ENCODE peak calls at places on chromosomes 13 and 19, in seven cellular contexts. X is A549; K is breast epithelium; L is CD4-positive, CD25-positive, alpha-beta regulatory T cell; C is naive thymus-derived CD4-positive, alpha-beta T cell; O is psoas muscle; T is fibroblast of lung. I is an unnamed sample.

GRCh38 chr13:57018915-57019314 is 121.8 kb upstream of the PRR20A start:
- DNase-seq in X (no peak), K (no peak), L (no peak), C (no peak), O (no peak), T (no peak), I (no peak)

GRCh38 chr19:47330466-47330869 is 1.5 kb upstream of the C5AR2 start:
- DNase-seq in X (no peak), K (no peak), L (no peak), C (no peak), O (no peak), T (no peak), I (no peak)

GRCh38 chr19:2769218-2769617 is 13.9 kb downstream of the SGTA start:
- DNase-seq in X (no peak), K (no peak), L (no peak), C (no peak), O (no peak), T (no peak), I (no peak)

GRCh38 chr19:54297759-54298305 is 15.1 kb downstream of the LILRA5 start:
- DNase-seq in X (peak), K (peak), L (no peak), C (no peak), O (no peak), T (no peak), I (no peak)

GRCh38 chr13:25375727-25376358 is 4.1 kb downstream of the ATP8A2 start:
- DNase-seq in X (peak), K (no peak), L (no peak), C (peak), O (no peak), T (peak), I (no peak)

GRCh38 chr13:51148952-51149573 is 38.0 kb upstream of the C13orf42 start:
- DNase-seq in X (peak), K (no peak), L (no peak), C (no peak), O (no peak), T (peak), I (no peak)

GRCh38 chr13:106499905-106500304 is 35.6 kb downstream of the EFNB2 start:
- DNase-seq in X (no peak), K (no peak), L (no peak), C (no peak), O (no peak), T (peak), I (no peak)

GRCh38 chr13:74194856-74195255 is 60.7 kb upstream of the KLF12 start:
- DNase-seq in X (no peak), K (no peak), L (no peak), C (no peak), O (no peak), T (peak), I (no peak)

GRCh38 chr13:59641758-59642157 is 522.0 kb downstream of the DIAPH3 start:
- DNase-seq in X (no peak), K (no peak), L (no peak), C (no peak), O (no peak), T (peak), I (no peak)

GRCh38 chr19:4454952-4455738 is 2.4 kb downstream of the UBXN6 start:
- DNase-seq in X (no peak), K (no peak), L (no peak), C (no peak), O (peak), T (peak), I (no peak)

GRCh38 chr19:54464044-54464623 is 556 bp upstream of the LENG9 start:
- DNase-seq in X (peak), K (peak), L (peak), C (peak), O (peak), T (peak), I (peak)

GRCh38 chr13:36758345-36758744 is 60.7 kb upstream of the RFXAP start:
- DNase-seq in X (no peak), K (no peak), L (no peak), C (no peak), O (no peak), T (no peak), I (no peak)

GRCh38 chr13:41541142-41541938 is 84.0 kb downstream of the RGCC start:
- DNase-seq in X (no peak), K (no peak), L (no peak), C (no peak), O (no peak), T (no peak), I (no peak)

GRCh38 chr13:49502954-49503353 is 7.2 kb downstream of the PHF11 start:
- DNase-seq in X (no peak), K (no peak), L (no peak), C (no peak), O (no peak), T (no peak), I (no peak)

GRCh38 chr19:28502879-28503734 is 709.8 kb downstream of the UQCRFS1 start:
- DNase-seq in X (no peak), K (no peak), L (no peak), C (no peak), O (no peak), T (no peak), I (no peak)

GRCh38 chr13:19910336-19911072 is 47.1 kb upstream of the ZMYM5 start:
- DNase-seq in X (peak), K (no peak), L (no peak), C (no peak), O (no peak), T (peak), I (no peak)

GRCh38 chr13:54198911-54199310 is 1170.3 kb downstream of the OLFM4 start:
- DNase-seq in X (no peak), K (no peak), L (no peak), C (no peak), O (no peak), T (no peak), I (no peak)

GRCh38 chr13:54194233-54195024 is 1165.8 kb downstream of the OLFM4 start:
- DNase-seq in X (no peak), K (no peak), L (no peak), C (no peak), O (no peak), T (no peak), I (no peak)

DNA sequence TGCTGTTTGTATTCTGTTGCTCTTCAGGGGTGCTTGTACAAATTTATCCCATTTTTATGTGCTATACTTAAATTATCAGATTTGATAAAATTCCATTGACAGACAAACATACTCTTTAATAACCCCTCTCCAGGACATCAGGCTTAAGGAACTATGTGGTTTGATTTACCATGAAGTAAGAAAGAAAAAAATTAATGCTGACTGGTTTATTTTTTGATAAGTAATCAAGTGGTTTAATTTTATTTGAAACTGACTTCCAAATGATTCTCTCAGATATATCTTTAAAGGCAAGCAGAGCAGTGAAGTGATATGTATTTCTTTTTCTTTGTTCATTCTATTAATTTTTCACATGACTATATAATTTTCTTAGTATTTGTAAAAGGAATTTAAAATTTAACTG is 1168.1 kb downstream of the OLFM4 start:
- DNase-seq in X (no peak), K (no peak), L (no peak), C (no peak), O (no peak), T (no peak), I (no peak)
- H3K27ac ChIP-seq in X (no peak), K (no peak), L (no peak), C (no peak), O (no peak), T (no peak), I (no peak)

GRCh38 chr13:97273341-97273831 is 51.3 kb downstream of the MBNL2 start:
- DNase-seq in X (no peak), K (no peak), L (no peak), C (no peak), O (no peak), T (peak), I (no peak)

GRCh38 chr13:97274782-97275252 is 52.7 kb downstream of the MBNL2 start:
- DNase-seq in X (peak), K (no peak), L (no peak), C (no peak), O (no peak), T (peak), I (no peak)

GRCh38 chr13:97276862-97277269 is 54.7 kb downstream of the MBNL2 start:
- DNase-seq in X (no peak), K (no peak), L (no peak), C (no peak), O (no peak), T (peak), I (no peak)

GRCh38 chr13:97275775-97276501 is 53.8 kb downstream of the MBNL2 start:
- DNase-seq in X (no peak), K (no peak), L (no peak), C (no peak), O (no peak), T (no peak), I (no peak)

GRCh38 chr13:97275265-97275664 is 53.1 kb downstream of the MBNL2 start:
- DNase-seq in X (peak), K (no peak), L (no peak), C (no peak), O (no peak), T (peak), I (no peak)
- H3K4me3 ChIP-seq in X (no peak), K (no peak), L (no peak), C (no peak), O (no peak), T (no peak), I (no peak)

GRCh38 chr13:112743451-112744305 is 53.8 kb downstream of the ATP11A start:
- DNase-seq in X (no peak), K (no peak), L (no peak), C (no peak), O (no peak), T (no peak), I (no peak)

GRCh38 chr13:112741835-112742570 is 52.2 kb downstream of the ATP11A start:
- DNase-seq in X (no peak), K (no peak), L (no peak), C (no peak), O (no peak), T (no peak), I (no peak)

GRCh38 chr13:112740502-112741131 is 50.8 kb downstream of the ATP11A start:
- DNase-seq in X (no peak), K (no peak), L (no peak), C (no peak), O (peak), T (peak), I (no peak)

GRCh38 chr13:112742583-112742982 is 52.7 kb downstream of the ATP11A start:
- DNase-seq in X (no peak), K (no peak), L (no peak), C (no peak), O (no peak), T (no peak), I (no peak)

GRCh38 chr13:112741185-112741755 is 51.4 kb downstream of the ATP11A start:
- DNase-seq in X (no peak), K (no peak), L (no peak), C (no peak), O (no peak), T (no peak), I (no peak)
- H3K27ac ChIP-seq in X (no peak), K (peak), L (no peak), C (no peak), O (peak), T (peak), I (no peak)

DNA sequence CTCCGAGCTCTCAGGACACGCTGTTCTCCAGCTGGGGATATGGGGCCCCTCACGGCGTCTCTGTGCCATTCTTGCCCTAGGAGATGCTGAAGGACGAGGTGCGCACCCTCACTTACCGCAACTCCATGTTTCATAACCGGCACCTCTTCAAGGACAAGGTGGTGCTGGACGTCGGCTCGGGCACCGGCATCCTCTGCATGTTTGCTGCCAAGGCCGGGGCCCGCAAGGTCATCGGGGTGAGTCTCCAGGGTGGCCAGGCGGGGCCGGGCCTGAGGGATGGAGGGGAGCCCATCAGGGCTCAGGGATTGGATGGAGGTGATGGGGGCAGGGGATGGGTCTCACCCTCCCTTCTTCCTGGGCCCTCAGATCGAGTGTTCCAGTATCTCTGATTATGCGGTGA is 4.8 kb downstream of the PRMT1 start:
- DNase-seq in X (no peak), K (no peak), L (no peak), C (no peak), O (no peak), T (no peak), I (no peak)
- H3K4me3 ChIP-seq in X (no peak), K (no peak), L (no peak), C (no peak), O (no peak), T (no peak), I (no peak)

GRCh38 chr13:46600943-46601311 is 48.0 kb downstream of the LRCH1 start:
- DNase-seq in X (no peak), K (no peak), L (no peak), C (no peak), O (no peak), T (no peak), I (no peak)
- H3K27ac ChIP-seq in X (peak), K (no peak), L (no peak), C (no peak), O (no peak), T (no peak), I (no peak)

DNA sequence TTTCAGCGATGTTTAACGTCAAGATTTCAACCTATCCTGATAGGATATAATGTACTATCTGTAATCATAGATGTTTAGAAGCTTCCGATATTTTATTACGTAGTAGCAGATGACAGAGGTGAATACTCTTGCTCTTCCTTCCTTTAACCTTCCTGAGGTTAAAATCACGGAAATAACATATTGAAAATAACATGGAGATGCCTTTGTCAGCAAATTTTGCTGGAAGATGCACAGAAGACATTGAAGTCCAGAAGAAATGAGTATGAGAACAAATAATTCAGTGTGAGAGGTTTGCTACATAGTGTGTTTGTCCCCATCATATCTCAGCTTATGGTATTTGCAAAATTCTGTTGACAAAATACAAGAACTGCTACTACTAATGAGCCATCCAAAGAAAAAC is 231.6 kb downstream of the LMO7 start:
- DNase-seq in X (no peak), K (no peak), L (no peak), C (no peak), O (no peak), T (no peak), I (no peak)
- H3K4me3 ChIP-seq in X (no peak), K (no peak), L (no peak), C (no peak), O (no peak), T (no peak), I (no peak)

DNA sequence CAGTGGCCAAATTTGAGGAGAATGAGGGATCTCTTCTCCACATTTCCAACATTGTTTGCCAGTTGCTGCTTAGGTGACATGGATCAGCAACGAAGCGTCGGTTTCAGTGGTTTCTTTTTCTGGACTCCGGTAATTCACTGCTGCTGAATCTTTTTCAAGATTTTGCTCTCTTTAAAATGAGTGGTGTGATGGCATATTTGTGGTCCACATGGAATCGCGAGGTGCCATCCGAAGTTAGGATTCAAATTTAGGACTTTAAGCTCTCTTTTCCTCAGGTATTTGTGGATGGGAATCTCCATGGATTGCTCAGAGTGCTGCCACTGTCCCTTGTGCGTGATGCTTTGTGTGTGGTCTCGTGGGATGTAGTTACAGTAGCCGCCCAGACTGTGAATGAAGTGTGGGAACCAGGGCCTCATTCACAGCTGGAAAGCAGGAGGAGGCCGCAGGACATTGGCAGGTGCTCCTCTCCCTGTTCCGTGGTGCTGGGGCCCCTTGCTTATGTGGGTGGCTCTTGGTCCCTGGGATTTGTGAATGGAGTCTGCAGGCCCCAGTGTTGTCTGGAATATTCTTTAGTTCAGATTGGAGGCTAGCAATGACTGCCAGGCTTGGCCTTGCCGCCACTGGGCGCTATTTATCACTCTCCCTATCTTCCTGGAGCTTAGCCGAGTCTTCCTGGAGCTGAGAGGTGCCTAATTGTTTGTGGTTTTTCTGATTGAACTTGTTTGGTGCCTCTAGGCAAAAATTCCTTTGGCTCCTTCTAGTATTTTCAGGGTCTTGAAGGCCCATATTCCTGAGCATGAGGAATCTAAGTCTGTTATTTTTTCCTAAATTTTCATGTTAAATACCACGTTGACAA is 1.5 kb downstream of the ILF3 start:
- DNase-seq in X (peak), K (no peak), L (no peak), C (peak), O (no peak), T (peak), I (no peak)
- H3K27ac ChIP-seq in X (peak), K (peak), L (peak), C (peak), O (peak), T (peak), I (peak)

GRCh38 chr19:11137542-11138384 is 17.8 kb downstream of the SPC24 start:
- DNase-seq in X (peak), K (peak), L (peak), C (peak), O (peak), T (peak), I (peak)
- H3K4me3 ChIP-seq in X (peak), K (peak), L (peak), C (peak), O (peak), T (no peak), I (peak)

GRCh38 chr13:27613623-27614022 is 6.7 kb downstream of the LNX2 start:
- DNase-seq in X (no peak), K (no peak), L (no peak), C (no peak), O (no peak), T (no peak), I (no peak)
- H3K27ac ChIP-seq in X (no peak), K (no peak), L (no peak), C (no peak), O (no peak), T (no peak), I (no peak)

DNA sequence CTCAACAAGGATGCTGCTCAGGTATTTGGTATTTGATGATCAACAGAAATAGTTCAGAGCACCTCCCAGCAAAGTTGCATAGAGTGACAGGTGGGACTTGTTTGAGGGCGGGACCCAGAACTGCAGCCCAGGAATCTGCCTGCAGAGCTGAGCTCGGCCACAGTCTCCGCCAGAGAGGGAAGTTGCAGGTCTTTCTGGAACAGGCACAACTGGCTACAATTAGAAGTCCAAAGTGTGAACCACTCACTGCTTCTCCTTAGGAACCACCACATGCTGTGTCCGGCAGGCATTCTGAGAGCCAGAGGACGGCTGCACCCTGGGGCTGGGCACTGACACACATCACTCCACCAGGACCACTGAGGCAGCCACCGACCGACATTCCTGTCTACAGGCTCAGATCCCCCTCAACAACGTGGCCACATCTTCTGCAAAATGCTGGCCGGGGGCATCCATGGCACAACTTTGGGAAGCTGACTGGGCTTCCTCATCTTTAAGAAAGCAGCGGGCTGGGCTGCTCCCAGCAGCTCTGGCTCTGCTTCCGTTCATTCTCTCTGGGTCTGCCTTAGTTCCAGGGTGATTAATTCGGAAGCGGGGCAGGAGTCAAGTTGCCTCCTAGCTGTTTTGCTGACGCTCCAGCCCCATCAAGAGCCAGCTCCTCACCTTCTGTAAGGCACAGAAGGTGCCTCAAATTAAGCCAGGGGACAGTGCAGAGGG is 918 bp downstream of the SLC15A1 start:
- DNase-seq in X (peak), K (no peak), L (no peak), C (no peak), O (no peak), T (peak), I (no peak)
- H3K4me3 ChIP-seq in X (no peak), K (peak), L (no peak), C (no peak), O (peak), T (peak), I (peak)